ENCODE peak calls at places on chromosome 2, in nine cellular contexts. One of them, this sample, is unnamed.

GRCh38 chr2:170026361-170026760 is 151.6 kb upstream of the MYO3B start:
- DNase-seq in T-cell: no peak
- DNase-seq in M059J: no peak
- DNase-seq in ELF-1: no peak
- DNase-seq in EL: no peak
- DNase-seq in transverse colon: no peak
- DNase-seq in IMR-90: no peak
- DNase-seq in EH: no peak
- DNase-seq in GM23248: no peak
- DNase-seq in this sample: no peak

GRCh38 chr2:188969236-188970032 is 4.7 kb upstream of the COL3A1 start:
- DNase-seq in T-cell: no peak
- DNase-seq in M059J: peak; percentile 61
- DNase-seq in ELF-1: no peak
- DNase-seq in EL: peak; percentile 76
- DNase-seq in transverse colon: no peak
- DNase-seq in IMR-90: peak; percentile 78
- DNase-seq in EH: peak; percentile 83
- DNase-seq in GM23248: peak; percentile 79
- DNase-seq in this sample: no peak

GRCh38 chr2:148201075-148202004 is 180.4 kb downstream of the MBD5 start:
- DNase-seq in T-cell: peak; percentile 16
- DNase-seq in M059J: peak; percentile 18
- DNase-seq in ELF-1: peak; percentile 72
- DNase-seq in EL: peak; percentile 50
- DNase-seq in transverse colon: peak; percentile 32
- DNase-seq in IMR-90: peak; percentile 31
- DNase-seq in EH: peak; percentile 63
- DNase-seq in GM23248: peak; percentile 47
- DNase-seq in this sample: peak; percentile 2

GRCh38 chr2:43559391-43560230 is 36.2 kb downstream of the THADA start:
- DNase-seq in T-cell: no peak
- DNase-seq in M059J: no peak
- DNase-seq in ELF-1: no peak
- DNase-seq in EL: no peak
- DNase-seq in transverse colon: no peak
- DNase-seq in IMR-90: no peak
- DNase-seq in EH: no peak
- DNase-seq in GM23248: no peak
- DNase-seq in this sample: no peak

GRCh38 chr2:101517753-101518152 is 42.8 kb upstream of the RFX8 start:
- DNase-seq in T-cell: no peak
- DNase-seq in M059J: peak; percentile 84
- DNase-seq in ELF-1: no peak
- DNase-seq in EL: peak; percentile 52
- DNase-seq in transverse colon: no peak
- DNase-seq in IMR-90: peak; percentile 65
- DNase-seq in EH: peak; percentile 65
- DNase-seq in GM23248: peak; percentile 81
- DNase-seq in this sample: peak; percentile 19

GRCh38 chr2:62586981-62587380 is 81.0 kb upstream of the TMEM17 start:
- DNase-seq in T-cell: no peak
- DNase-seq in M059J: peak; percentile 58
- DNase-seq in ELF-1: no peak
- DNase-seq in EL: no peak
- DNase-seq in transverse colon: no peak
- DNase-seq in IMR-90: peak; percentile 87
- DNase-seq in EH: peak; percentile 81
- DNase-seq in GM23248: peak; percentile 39
- DNase-seq in this sample: peak; percentile 5

GRCh38 chr2:104163611-104164157 is 690.2 kb upstream of the POU3F3 start:
- DNase-seq in T-cell: no peak
- DNase-seq in M059J: no peak
- DNase-seq in ELF-1: no peak
- DNase-seq in EL: no peak
- DNase-seq in transverse colon: no peak
- DNase-seq in IMR-90: no peak
- DNase-seq in EH: no peak
- DNase-seq in GM23248: no peak
- DNase-seq in this sample: no peak

GRCh38 chr2:134148172-134148571 is 105.7 kb upstream of the MGAT5 start:
- DNase-seq in T-cell: no peak
- DNase-seq in M059J: no peak
- DNase-seq in ELF-1: no peak
- DNase-seq in EL: no peak
- DNase-seq in transverse colon: no peak
- DNase-seq in IMR-90: no peak
- DNase-seq in EH: no peak
- DNase-seq in GM23248: no peak
- DNase-seq in this sample: no peak

GRCh38 chr2:191565647-191566198 is 112.2 kb upstream of the NABP1 start:
- DNase-seq in T-cell: no peak
- DNase-seq in M059J: no peak
- DNase-seq in ELF-1: peak; percentile 34
- DNase-seq in EL: no peak
- DNase-seq in transverse colon: no peak
- DNase-seq in IMR-90: no peak
- DNase-seq in EH: no peak
- DNase-seq in GM23248: no peak
- DNase-seq in this sample: no peak

GRCh38 chr2:229931241-229931640 is 8.9 kb downstream of the FBXO36 start:
- DNase-seq in T-cell: no peak
- DNase-seq in M059J: no peak
- DNase-seq in ELF-1: peak; percentile 51
- DNase-seq in EL: no peak
- DNase-seq in transverse colon: no peak
- DNase-seq in IMR-90: no peak
- DNase-seq in EH: no peak
- DNase-seq in GM23248: no peak
- DNase-seq in this sample: no peak

GRCh38 chr2:30732876-30733275 is 74.4 kb downstream of the CAPN13 start:
- DNase-seq in T-cell: no peak
- DNase-seq in M059J: no peak
- DNase-seq in ELF-1: no peak
- DNase-seq in EL: no peak
- DNase-seq in transverse colon: no peak
- DNase-seq in IMR-90: no peak
- DNase-seq in EH: no peak
- DNase-seq in GM23248: no peak
- DNase-seq in this sample: no peak

GRCh38 chr2:128457006-128457604 is 138.4 kb upstream of the HS6ST1 start:
- DNase-seq in T-cell: no peak
- DNase-seq in M059J: no peak
- DNase-seq in ELF-1: no peak
- DNase-seq in EL: no peak
- DNase-seq in transverse colon: no peak
- DNase-seq in IMR-90: no peak
- DNase-seq in EH: no peak
- DNase-seq in GM23248: no peak
- DNase-seq in this sample: no peak

GRCh38 chr2:23549821-23550535 is 165.0 kb downstream of the KLHL29 start:
- DNase-seq in T-cell: no peak
- DNase-seq in M059J: peak; percentile 13
- DNase-seq in ELF-1: no peak
- DNase-seq in EL: no peak
- DNase-seq in transverse colon: no peak
- DNase-seq in IMR-90: peak; percentile 50
- DNase-seq in EH: no peak
- DNase-seq in GM23248: peak; percentile 59
- DNase-seq in this sample: no peak

GRCh38 chr2:102278720-102279390 is 32.5 kb upstream of the IL1RL1 start:
- DNase-seq in T-cell: no peak
- DNase-seq in M059J: no peak
- DNase-seq in ELF-1: no peak
- DNase-seq in EL: peak; percentile 8
- DNase-seq in transverse colon: no peak
- DNase-seq in IMR-90: peak; percentile 42
- DNase-seq in EH: peak; percentile 42
- DNase-seq in GM23248: peak; percentile 4
- DNase-seq in this sample: no peak

GRCh38 chr2:5367321-5367720 is 324.9 kb upstream of the SOX11 start:
- DNase-seq in T-cell: no peak
- DNase-seq in M059J: no peak
- DNase-seq in ELF-1: peak; percentile 59
- DNase-seq in EL: no peak
- DNase-seq in transverse colon: no peak
- DNase-seq in IMR-90: no peak
- DNase-seq in EH: no peak
- DNase-seq in GM23248: no peak
- DNase-seq in this sample: no peak

This sample was measured in keratinocyte.